ENCODE peak calls at places on chromosomes 16 and 17, in five cellular contexts. O, A, R, W and G are unnamed samples.

GRCh38 chr16:22346463-22346862 is 28.0 kb downstream of the CDR2 start:
- DNase-seq in O (no peak), A (no peak), R (no peak), W (no peak), G (no peak)

GRCh38 chr17:6070280-6070894 is at the start of gene WSCD1:
- DNase-seq in O (peak), A (no peak), R (peak), W (peak), G (no peak)

GRCh38 chr16:53414381-53414780 is 19.9 kb upstream of the RBL2 start:
- DNase-seq in O (no peak), A (no peak), R (no peak), W (no peak), G (no peak)

GRCh38 chr16:88856122-88856827 is 472 bp downstream of the GALNS start:
- DNase-seq in O (no peak), A (no peak), R (peak), W (peak), G (no peak)

GRCh38 chr16:5907544-5907943 is 809.9 kb upstream of the EEF2KMT start:
- DNase-seq in O (no peak), A (no peak), R (no peak), W (no peak), G (no peak)

GRCh38 chr16:23534868-23535860 is 22.0 kb downstream of the EARS2 start:
- DNase-seq in O (no peak), A (no peak), R (no peak), W (no peak), G (peak)

GRCh38 chr17:77907497-77908120 is 50.9 kb upstream of the TNRC6C start:
- DNase-seq in O (no peak), A (no peak), R (no peak), W (no peak), G (no peak)

GRCh38 chr17:80568246-80568645 is 23.6 kb downstream of the RPTOR start:
- DNase-seq in O (no peak), A (no peak), R (no peak), W (no peak), G (no peak)

GRCh38 chr17:58307468-58308172 is 21.0 kb downstream of the TSPOAP1 start:
- DNase-seq in O (no peak), A (no peak), R (peak), W (no peak), G (no peak)

GRCh38 chr17:6706499-6706898 is 6.7 kb downstream of the SLC13A5 start:
- DNase-seq in O (no peak), A (no peak), R (no peak), W (no peak), G (no peak)

GRCh38 chr17:78888911-78889496 is 14.0 kb downstream of the CEP295NL start:
- DNase-seq in O (no peak), A (no peak), R (no peak), W (no peak), G (no peak)

GRCh38 chr16:79062336-79062735 is 538.2 kb downstream of the MAF start:
- DNase-seq in O (no peak), A (no peak), R (no peak), W (no peak), G (no peak)

GRCh38 chr16:59259074-59259963 is 525.2 kb upstream of the GOT2 start:
- DNase-seq in O (no peak), A (no peak), R (no peak), W (no peak), G (no peak)

GRCh38 chr16:4945560-4946502 is 8.9 kb upstream of the PPL start:
- DNase-seq in O (peak), A (no peak), R (no peak), W (no peak), G (no peak)

GRCh38 chr16:66886346-66886745 is 6.0 kb downstream of the PDP2 start:
- DNase-seq in O (no peak), A (no peak), R (no peak), W (no peak), G (peak)

GRCh38 chr17:16287563-16288027 is 65.7 kb downstream of the CENPV start:
- DNase-seq in O (no peak), A (peak), R (no peak), W (no peak), G (peak)

GRCh38 chr16:3171181-3171854 is 16.7 kb upstream of the OR1F1 start:
- DNase-seq in O (no peak), A (no peak), R (no peak), W (peak), G (no peak)

GRCh38 chr16:57825298-57826039 is 23.2 kb upstream of the KIFC3 start:
- DNase-seq in O (no peak), A (no peak), R (no peak), W (no peak), G (no peak)

GRCh38 chr16:16090238-16090637 is 133.1 kb downstream of the ABCC6 start:
- DNase-seq in O (no peak), A (no peak), R (no peak), W (no peak), G (no peak)

GRCh38 chr16:54048994-54049929 is 237.3 kb downstream of the IRX3 start:
- DNase-seq in O (no peak), A (no peak), R (peak), W (peak), G (no peak)

GRCh38 chr17:55161935-55162555 is 102.7 kb upstream of the HLF start:
- DNase-seq in O (peak), A (no peak), R (no peak), W (no peak), G (peak)

GRCh38 chr16:87123356-87124001 is 193.7 kb downstream of the C16orf95 start:
- DNase-seq in O (no peak), A (no peak), R (no peak), W (no peak), G (no peak)

GRCh38 chr16:4214215-4214621 is 27.7 kb downstream of the SRL start:
- DNase-seq in O (peak), A (no peak), R (no peak), W (no peak), G (peak)

GRCh38 chr17:79053251-79053925 is 21.2 kb upstream of the ENGASE start:
- DNase-seq in O (no peak), A (no peak), R (no peak), W (no peak), G (peak)

GRCh38 chr17:77724876-77725615 is 233.5 kb upstream of the TNRC6C start:
- DNase-seq in O (no peak), A (peak), R (peak), W (no peak), G (no peak)

GRCh38 chr16:83940630-83941378 is 12.2 kb upstream of the OSGIN1 start:
- DNase-seq in O (no peak), A (no peak), R (no peak), W (no peak), G (no peak)

GRCh38 chr17:42809250-42809649 is 10.6 kb downstream of the CNTD1 start:
- DNase-seq in O (peak), A (no peak), R (no peak), W (no peak), G (peak)

GRCh38 chr16:24721830-24722238 is 7.6 kb upstream of the TNRC6A start:
- DNase-seq in O (no peak), A (no peak), R (no peak), W (no peak), G (no peak)

GRCh38 chr16:73306901-73307413 is 259.0 kb upstream of the ZFHX3 start:
- DNase-seq in O (no peak), A (no peak), R (no peak), W (no peak), G (no peak)

GRCh38 chr17:77312786-77313599 is 172.2 kb downstream of the SEC14L1 start:
- DNase-seq in O (no peak), A (no peak), R (no peak), W (no peak), G (peak)

DNA sequence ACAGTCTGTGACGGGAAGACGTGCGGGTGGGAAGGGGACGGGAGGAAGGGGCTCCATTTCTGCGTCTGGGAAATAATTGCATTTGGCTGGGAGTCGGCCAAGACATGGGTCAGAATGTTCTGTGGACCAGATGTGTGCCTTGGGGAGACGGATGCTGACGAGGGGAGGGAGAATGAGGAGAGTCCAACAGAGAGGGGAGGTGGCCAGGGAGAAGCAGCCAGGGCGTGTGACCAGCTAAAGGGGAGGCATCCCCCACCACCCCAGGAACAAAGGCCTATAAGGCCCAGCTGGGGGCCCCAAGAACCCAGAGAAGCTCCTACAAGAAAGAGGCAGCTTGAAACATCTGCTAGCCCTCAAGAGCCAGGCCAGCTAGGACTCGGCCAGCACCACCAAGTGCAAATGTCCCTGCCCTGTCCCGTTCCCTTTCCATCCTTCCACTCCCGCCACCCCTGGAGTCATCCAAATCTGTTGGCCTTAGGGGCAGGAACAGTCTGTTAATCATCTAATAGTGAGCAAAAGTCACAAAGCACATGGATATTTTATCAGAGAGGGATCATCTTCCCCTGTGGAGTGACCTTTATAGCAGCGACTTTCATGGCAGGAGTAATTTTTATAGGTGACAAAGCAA is 42.5 kb upstream of the BCO1 start:
- DNase-seq in O (no peak), A (no peak), R (no peak), W (no peak), G (no peak)
- TF ChIP-seq USF2 in O (no peak), A (no peak), R (no peak), W (no peak), G (no peak)

DNA sequence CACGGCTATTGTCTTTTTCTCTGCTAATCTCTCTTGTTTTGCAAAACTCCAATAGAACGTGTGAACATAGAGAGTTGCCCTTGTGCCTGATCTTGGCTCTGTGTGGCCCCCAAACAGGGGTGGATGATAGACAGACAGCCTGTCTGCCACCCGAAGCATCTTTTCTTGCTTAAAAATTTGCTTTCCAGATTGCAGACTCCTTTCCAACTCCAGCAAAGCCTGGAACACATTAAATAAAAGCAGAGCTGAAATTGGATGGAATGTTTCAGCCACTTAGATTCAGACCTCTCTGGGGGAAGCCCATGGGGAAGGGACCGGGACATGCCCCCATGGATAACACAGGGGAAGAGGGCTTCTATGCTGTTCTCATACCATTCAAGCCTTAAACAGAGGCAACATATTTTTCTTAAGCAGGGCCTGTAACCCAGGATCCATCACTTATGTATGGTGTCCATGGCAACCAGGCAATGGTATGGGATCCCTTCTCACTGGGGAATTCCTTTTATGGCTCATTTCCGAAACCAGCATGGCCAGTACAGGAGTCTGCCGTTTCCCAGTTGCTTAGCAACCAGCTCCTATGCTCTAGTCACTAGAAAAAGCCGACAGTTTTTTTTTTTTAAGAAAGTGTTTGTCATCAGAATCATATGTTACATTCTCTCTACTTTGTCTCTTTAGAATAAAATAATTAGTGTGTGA is 61.9 kb upstream of the MARCHF10 start:
- DNase-seq in O (no peak), A (no peak), R (peak), W (peak), G (peak)
- TF ChIP-seq USF2 in O (no peak), A (no peak), R (no peak), W (no peak), G (no peak)

DNA sequence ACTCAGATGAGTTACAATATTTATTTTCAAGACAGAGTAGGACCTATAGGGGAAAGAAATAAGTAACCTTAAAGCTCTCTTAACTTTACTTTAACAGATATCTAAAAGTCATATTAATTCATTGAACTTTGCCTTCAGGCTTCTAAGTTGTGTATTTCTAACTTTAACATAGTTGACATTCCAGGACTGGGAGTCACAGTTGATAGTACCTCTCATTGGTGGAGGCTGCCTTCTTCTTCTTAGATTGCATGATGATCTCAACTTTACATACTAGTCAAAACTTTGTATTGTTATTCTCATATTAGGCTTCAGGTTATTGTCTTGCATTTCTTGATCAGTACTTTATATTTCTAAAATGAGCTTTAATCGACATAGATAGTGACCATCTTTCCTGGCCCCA is 350.1 kb upstream of the KIF2B start:
- DNase-seq in O (no peak), A (no peak), R (no peak), W (no peak), G (no peak)
- TF ChIP-seq USF2 in O (no peak), A (no peak), R (no peak), W (no peak), G (no peak)

GRCh38 chr16:12011565-12011964 is 35.0 kb downstream of the SNX29 start:
- DNase-seq in O (no peak), A (no peak), R (no peak), W (no peak), G (no peak)
- TF ChIP-seq USF2 in O (no peak), A (no peak), R (no peak), W (no peak), G (no peak)

DNA sequence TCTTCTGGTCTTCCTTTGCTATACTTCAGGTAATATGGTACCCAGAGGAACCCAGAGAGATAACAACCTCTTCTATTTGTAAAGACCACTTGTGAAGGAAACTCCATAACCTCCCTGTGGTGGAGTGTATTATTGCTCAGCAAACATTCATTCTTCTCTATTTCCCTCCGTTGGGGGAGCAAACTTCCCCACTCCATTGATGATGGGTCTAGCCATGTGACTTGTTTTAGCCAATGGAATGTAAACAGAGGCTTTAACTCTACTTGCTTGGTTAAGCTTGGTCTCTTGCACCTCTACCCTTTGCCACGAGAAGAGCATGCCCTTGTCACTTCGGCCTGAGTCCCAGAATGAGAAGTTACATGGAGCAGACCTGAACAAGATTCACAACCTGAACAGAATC is 30.0 kb upstream of the SKAP1 start:
- DNase-seq in O (no peak), A (no peak), R (no peak), W (no peak), G (no peak)
- TF ChIP-seq USF2 in O (peak), A (no peak), R (no peak), W (peak), G (no peak)

GRCh38 chr17:12389421-12389820 is 276.3 kb upstream of the MYOCD start:
- DNase-seq in O (no peak), A (no peak), R (no peak), W (no peak), G (no peak)
- TF ChIP-seq USF2 in O (no peak), A (no peak), R (no peak), W (no peak), G (no peak)